ENCODE peak calls at places on chromosomes 2 and 18, in four cellular contexts. One of them, this sample, is unnamed.
A peak's percentile ranks its signal among the peaks of the same experiment; 100 is the strongest.

GRCh38 chr2:239329972-239330572 is 70.7 kb downstream of the HDAC4 start:
- DNase-seq in GM03348: no peak
- DNase-seq in left lung: no peak
- DNase-seq in BJ: no peak
- DNase-seq in this sample: no peak

GRCh38 chr18:10057401-10057800 is 143.6 kb downstream of the VAPA start:
- DNase-seq in GM03348: no peak
- DNase-seq in BJ: no peak
- DNase-seq in left lung: no peak
- DNase-seq in this sample: no peak

GRCh38 chr2:128416366-128416765 is 97.7 kb upstream of the HS6ST1 start:
- DNase-seq in GM03348: no peak
- DNase-seq in left lung: peak; percentile 12
- DNase-seq in BJ: no peak
- DNase-seq in this sample: no peak

GRCh38 chr2:70643715-70644114 is 90.1 kb upstream of the TGFA start:
- DNase-seq in BJ: no peak
- DNase-seq in left lung: no peak
- DNase-seq in GM03348: no peak
- DNase-seq in this sample: peak; percentile 68

GRCh38 chr2:174053784-174054183 is 88.6 kb upstream of the SP3 start:
- DNase-seq in BJ: no peak
- DNase-seq in GM03348: no peak
- DNase-seq in left lung: no peak
- DNase-seq in this sample: no peak

GRCh38 chr18:79100944-79101343 is 31.8 kb downstream of the ATP9B start:
- DNase-seq in BJ: no peak
- DNase-seq in GM03348: no peak
- DNase-seq in left lung: no peak
- DNase-seq in this sample: no peak

GRCh38 chr2:143629344-143629743 is 500.1 kb downstream of the ARHGAP15 start:
- DNase-seq in BJ: peak; percentile 60
- DNase-seq in GM03348: peak; percentile 12
- DNase-seq in left lung: no peak
- DNase-seq in this sample: no peak

GRCh38 chr2:172442072-172442895 is 14.9 kb downstream of the ITGA6 start:
- DNase-seq in GM03348: peak; percentile 65
- DNase-seq in left lung: peak; percentile 52
- DNase-seq in BJ: peak; percentile 83
- DNase-seq in this sample: peak; percentile 49

GRCh38 chr2:214593723-214594122 is 182.9 kb downstream of the VWC2L start:
- DNase-seq in GM03348: peak; percentile 10
- DNase-seq in BJ: peak; percentile 44
- DNase-seq in left lung: no peak
- DNase-seq in this sample: no peak

GRCh38 chr2:69641887-69642708 is 1.4 kb downstream of the AAK1 start:
- DNase-seq in BJ: no peak
- DNase-seq in left lung: no peak
- DNase-seq in GM03348: no peak
- DNase-seq in this sample: no peak

GRCh38 chr18:7609617-7610016 is 42.5 kb downstream of the PTPRM start:
- DNase-seq in GM03348: peak; percentile 18
- DNase-seq in BJ: no peak
- DNase-seq in left lung: no peak
- DNase-seq in this sample: no peak

GRCh38 chr2:217742837-217743236 is 260.0 kb downstream of the TNS1 start:
- DNase-seq in BJ: no peak
- DNase-seq in left lung: no peak
- DNase-seq in GM03348: no peak
- DNase-seq in this sample: no peak

GRCh38 chr18:9444549-9444948 is 30.8 kb upstream of the RALBP1 start:
- DNase-seq in BJ: no peak
- DNase-seq in left lung: no peak
- DNase-seq in GM03348: no peak
- DNase-seq in this sample: no peak

GRCh38 chr2:23375448-23375847 is 9.5 kb upstream of the KLHL29 start:
- DNase-seq in BJ: no peak
- DNase-seq in GM03348: no peak
- DNase-seq in left lung: no peak
- DNase-seq in this sample: peak; percentile 67